ENCODE peak calls at places on chromosomes 3 and 15, in ten cellular contexts. One of them, this sample, is unnamed.

GRCh38 chr3:151196441-151196840 is 6.6 kb downstream of the GPR171 start:
- DNase-seq in MM.1S: no peak
- DNase-seq in CD4-positive, alpha-beta T cell: no peak
- DNase-seq in GM23338: no peak
- DNase-seq in type B pancreatic cell: no peak
- DNase-seq in left ventricle myocardium inferior: no peak
- DNase-seq in transverse colon: no peak
- DNase-seq in left lung: no peak
- DNase-seq in Peyer's patch: no peak
- DNase-seq in brain microvascular endothelial cell: no peak
- DNase-seq in this sample: no peak

GRCh38 chr15:93066834-93067648 is 22.0 kb downstream of the RGMA start:
- DNase-seq in MM.1S: no peak
- DNase-seq in CD4-positive, alpha-beta T cell: no peak
- DNase-seq in GM23338: no peak
- DNase-seq in type B pancreatic cell: no peak
- DNase-seq in left ventricle myocardium inferior: no peak
- DNase-seq in transverse colon: no peak
- DNase-seq in left lung: peak; percentile 47
- DNase-seq in Peyer's patch: no peak
- DNase-seq in brain microvascular endothelial cell: no peak
- DNase-seq in this sample: no peak

GRCh38 chr15:61916104-61916503 is 144.1 kb downstream of the VPS13C start:
- DNase-seq in MM.1S: no peak
- DNase-seq in CD4-positive, alpha-beta T cell: no peak
- DNase-seq in GM23338: no peak
- DNase-seq in type B pancreatic cell: no peak
- DNase-seq in left ventricle myocardium inferior: no peak
- DNase-seq in transverse colon: no peak
- DNase-seq in left lung: no peak
- DNase-seq in Peyer's patch: no peak
- DNase-seq in brain microvascular endothelial cell: no peak
- DNase-seq in this sample: no peak

GRCh38 chr3:128226794-128227399 is 73.6 kb downstream of the EEFSEC start:
- DNase-seq in MM.1S: no peak
- DNase-seq in CD4-positive, alpha-beta T cell: peak; percentile 10
- DNase-seq in GM23338: peak; percentile 71
- DNase-seq in type B pancreatic cell: no peak
- DNase-seq in left ventricle myocardium inferior: peak; percentile 21
- DNase-seq in transverse colon: no peak
- DNase-seq in left lung: no peak
- DNase-seq in Peyer's patch: no peak
- DNase-seq in brain microvascular endothelial cell: peak; percentile 15
- DNase-seq in this sample: peak; percentile 42

GRCh38 chr15:99594916-99595315 is 29.1 kb downstream of the MEF2A start:
- DNase-seq in MM.1S: no peak
- DNase-seq in CD4-positive, alpha-beta T cell: no peak
- DNase-seq in GM23338: no peak
- DNase-seq in type B pancreatic cell: no peak
- DNase-seq in left ventricle myocardium inferior: no peak
- DNase-seq in transverse colon: no peak
- DNase-seq in left lung: no peak
- DNase-seq in Peyer's patch: no peak
- DNase-seq in brain microvascular endothelial cell: no peak
- DNase-seq in this sample: no peak

GRCh38 chr3:55453871-55454496 is 33.1 kb downstream of the WNT5A start:
- DNase-seq in MM.1S: peak; percentile 44
- DNase-seq in CD4-positive, alpha-beta T cell: no peak
- DNase-seq in GM23338: no peak
- DNase-seq in type B pancreatic cell: no peak
- DNase-seq in left ventricle myocardium inferior: no peak
- DNase-seq in transverse colon: no peak
- DNase-seq in left lung: no peak
- DNase-seq in Peyer's patch: no peak
- DNase-seq in brain microvascular endothelial cell: no peak
- DNase-seq in this sample: no peak

GRCh38 chr3:123370819-123371218 is 78.1 kb downstream of the ADCY5 start:
- DNase-seq in MM.1S: no peak
- DNase-seq in CD4-positive, alpha-beta T cell: no peak
- DNase-seq in GM23338: no peak
- DNase-seq in type B pancreatic cell: no peak
- DNase-seq in left ventricle myocardium inferior: no peak
- DNase-seq in transverse colon: no peak
- DNase-seq in left lung: no peak
- DNase-seq in Peyer's patch: no peak
- DNase-seq in brain microvascular endothelial cell: no peak
- DNase-seq in this sample: no peak

GRCh38 chr15:99909914-99910313 is 176.7 kb upstream of the LYSMD4 start:
- DNase-seq in MM.1S: no peak
- DNase-seq in CD4-positive, alpha-beta T cell: no peak
- DNase-seq in GM23338: peak; percentile 69
- DNase-seq in type B pancreatic cell: no peak
- DNase-seq in left ventricle myocardium inferior: no peak
- DNase-seq in transverse colon: no peak
- DNase-seq in left lung: no peak
- DNase-seq in Peyer's patch: no peak
- DNase-seq in brain microvascular endothelial cell: no peak
- DNase-seq in this sample: peak; percentile 83

GRCh38 chr3:4988815-4989648 is 9.8 kb downstream of the BHLHE40 start:
- DNase-seq in MM.1S: no peak
- DNase-seq in CD4-positive, alpha-beta T cell: no peak
- DNase-seq in GM23338: no peak
- DNase-seq in type B pancreatic cell: no peak
- DNase-seq in left ventricle myocardium inferior: peak; percentile 50
- DNase-seq in transverse colon: peak; percentile 53
- DNase-seq in left lung: no peak
- DNase-seq in Peyer's patch: peak; percentile 59
- DNase-seq in brain microvascular endothelial cell: no peak
- DNase-seq in this sample: peak; percentile 23

GRCh38 chr3:146843476-146843875 is 238.3 kb upstream of the PLSCR5 start:
- DNase-seq in MM.1S: no peak
- DNase-seq in CD4-positive, alpha-beta T cell: no peak
- DNase-seq in GM23338: no peak
- DNase-seq in type B pancreatic cell: no peak
- DNase-seq in left ventricle myocardium inferior: no peak
- DNase-seq in transverse colon: no peak
- DNase-seq in left lung: no peak
- DNase-seq in Peyer's patch: no peak
- DNase-seq in brain microvascular endothelial cell: no peak
- DNase-seq in this sample: no peak

GRCh38 chr3:117874904-117875874 is 1159.5 kb downstream of the IGSF11 start:
- DNase-seq in MM.1S: no peak
- DNase-seq in CD4-positive, alpha-beta T cell: no peak
- DNase-seq in GM23338: no peak
- DNase-seq in type B pancreatic cell: no peak
- DNase-seq in left ventricle myocardium inferior: no peak
- DNase-seq in transverse colon: no peak
- DNase-seq in left lung: no peak
- DNase-seq in Peyer's patch: no peak
- DNase-seq in brain microvascular endothelial cell: no peak
- DNase-seq in this sample: no peak

GRCh38 chr15:34621675-34622074 is 38.2 kb upstream of the GOLGA8B start:
- DNase-seq in MM.1S: no peak
- DNase-seq in CD4-positive, alpha-beta T cell: no peak
- DNase-seq in GM23338: no peak
- DNase-seq in type B pancreatic cell: no peak
- DNase-seq in left ventricle myocardium inferior: no peak
- DNase-seq in transverse colon: no peak
- DNase-seq in left lung: no peak
- DNase-seq in Peyer's patch: no peak
- DNase-seq in brain microvascular endothelial cell: no peak
- DNase-seq in this sample: no peak

GRCh38 chr3:38152660-38153059 is 12.7 kb upstream of the OXSR1 start:
- DNase-seq in MM.1S: no peak
- DNase-seq in CD4-positive, alpha-beta T cell: no peak
- DNase-seq in GM23338: no peak
- DNase-seq in type B pancreatic cell: no peak
- DNase-seq in left ventricle myocardium inferior: no peak
- DNase-seq in transverse colon: no peak
- DNase-seq in left lung: no peak
- DNase-seq in Peyer's patch: no peak
- DNase-seq in brain microvascular endothelial cell: no peak
- DNase-seq in this sample: no peak

GRCh38 chr3:138945646-138946553 is 1.0 kb downstream of the FOXL2 start:
- DNase-seq in MM.1S: no peak
- DNase-seq in CD4-positive, alpha-beta T cell: no peak
- DNase-seq in GM23338: peak; percentile 68
- DNase-seq in type B pancreatic cell: no peak
- DNase-seq in left ventricle myocardium inferior: no peak
- DNase-seq in transverse colon: peak; percentile 41
- DNase-seq in left lung: peak; percentile 78
- DNase-seq in Peyer's patch: no peak
- DNase-seq in brain microvascular endothelial cell: no peak
- DNase-seq in this sample: no peak

DNA sequence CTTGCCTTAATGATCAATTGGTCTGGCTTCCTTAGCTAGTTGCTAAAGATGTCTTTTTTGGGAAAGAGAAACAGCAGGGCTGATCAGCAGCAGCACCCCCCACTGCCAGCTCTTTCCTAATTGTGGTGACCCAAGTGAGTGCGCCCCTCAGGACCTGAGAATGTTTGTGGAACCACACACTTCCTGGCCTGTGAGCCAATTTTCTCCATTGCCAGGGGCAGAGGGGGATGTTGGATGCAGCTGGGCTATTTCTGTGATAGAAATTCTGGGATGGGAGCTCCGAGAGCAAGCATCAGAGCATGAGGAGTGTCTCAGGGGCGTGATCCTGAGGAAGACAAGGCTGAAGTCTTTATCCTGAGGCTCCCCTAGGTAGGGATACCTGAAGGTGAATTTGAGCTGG is 66.6 kb downstream of the CLDN11 start:
- DNase-seq in MM.1S: no peak
- DNase-seq in CD4-positive, alpha-beta T cell: no peak
- DNase-seq in GM23338: no peak
- DNase-seq in type B pancreatic cell: no peak
- DNase-seq in left ventricle myocardium inferior: no peak
- DNase-seq in transverse colon: no peak
- DNase-seq in left lung: no peak
- DNase-seq in Peyer's patch: no peak
- DNase-seq in brain microvascular endothelial cell: no peak
- DNase-seq in this sample: no peak
- TF ChIP-seq CTCF in MM.1S: no peak
- TF ChIP-seq CTCF in CD4-positive, alpha-beta T cell: no peak
- TF ChIP-seq CTCF in GM23338: no peak
- TF ChIP-seq CTCF in type B pancreatic cell: no peak
- TF ChIP-seq CTCF in left ventricle myocardium inferior: no peak
- TF ChIP-seq CTCF in transverse colon: no peak
- TF ChIP-seq CTCF in left lung: no peak
- TF ChIP-seq CTCF in Peyer's patch: no peak
- TF ChIP-seq CTCF in brain microvascular endothelial cell: no peak
- TF ChIP-seq CTCF in this sample: no peak

GRCh38 chr3:34108976-34109375 is 310.5 kb downstream of the PDCD6IP start:
- DNase-seq in MM.1S: peak; percentile 6
- DNase-seq in CD4-positive, alpha-beta T cell: no peak
- DNase-seq in GM23338: no peak
- DNase-seq in type B pancreatic cell: no peak
- DNase-seq in left ventricle myocardium inferior: no peak
- DNase-seq in transverse colon: no peak
- DNase-seq in left lung: no peak
- DNase-seq in Peyer's patch: no peak
- DNase-seq in brain microvascular endothelial cell: no peak
- DNase-seq in this sample: no peak
- TF ChIP-seq CTCF in MM.1S: no peak
- TF ChIP-seq CTCF in CD4-positive, alpha-beta T cell: no peak
- TF ChIP-seq CTCF in GM23338: no peak
- TF ChIP-seq CTCF in type B pancreatic cell: no peak
- TF ChIP-seq CTCF in left ventricle myocardium inferior: no peak
- TF ChIP-seq CTCF in transverse colon: no peak
- TF ChIP-seq CTCF in left lung: no peak
- TF ChIP-seq CTCF in Peyer's patch: no peak
- TF ChIP-seq CTCF in brain microvascular endothelial cell: no peak
- TF ChIP-seq CTCF in this sample: no peak

GRCh38 chr3:12253521-12253920 is 35.3 kb upstream of the PPARG start:
- DNase-seq in MM.1S: no peak
- DNase-seq in CD4-positive, alpha-beta T cell: no peak
- DNase-seq in GM23338: no peak
- DNase-seq in type B pancreatic cell: no peak
- DNase-seq in left ventricle myocardium inferior: no peak
- DNase-seq in transverse colon: no peak
- DNase-seq in left lung: no peak
- DNase-seq in Peyer's patch: no peak
- DNase-seq in brain microvascular endothelial cell: no peak
- DNase-seq in this sample: no peak

GRCh38 chr3:12247411-12247810 is 41.5 kb upstream of the PPARG start:
- DNase-seq in MM.1S: no peak
- DNase-seq in CD4-positive, alpha-beta T cell: no peak
- DNase-seq in GM23338: no peak
- DNase-seq in type B pancreatic cell: no peak
- DNase-seq in left ventricle myocardium inferior: no peak
- DNase-seq in transverse colon: no peak
- DNase-seq in left lung: no peak
- DNase-seq in Peyer's patch: no peak
- DNase-seq in brain microvascular endothelial cell: no peak
- DNase-seq in this sample: no peak

GRCh38 chr3:12246758-12247157 is 42.1 kb upstream of the PPARG start:
- DNase-seq in MM.1S: no peak
- DNase-seq in CD4-positive, alpha-beta T cell: no peak
- DNase-seq in GM23338: no peak
- DNase-seq in type B pancreatic cell: no peak
- DNase-seq in left ventricle myocardium inferior: no peak
- DNase-seq in transverse colon: no peak
- DNase-seq in left lung: no peak
- DNase-seq in Peyer's patch: no peak
- DNase-seq in brain microvascular endothelial cell: no peak
- DNase-seq in this sample: no peak

GRCh38 chr3:12252859-12253258 is 36.0 kb upstream of the PPARG start:
- DNase-seq in MM.1S: no peak
- DNase-seq in CD4-positive, alpha-beta T cell: no peak
- DNase-seq in GM23338: no peak
- DNase-seq in type B pancreatic cell: no peak
- DNase-seq in left ventricle myocardium inferior: no peak
- DNase-seq in transverse colon: no peak
- DNase-seq in left lung: no peak
- DNase-seq in Peyer's patch: no peak
- DNase-seq in brain microvascular endothelial cell: no peak
- DNase-seq in this sample: no peak

DNA sequence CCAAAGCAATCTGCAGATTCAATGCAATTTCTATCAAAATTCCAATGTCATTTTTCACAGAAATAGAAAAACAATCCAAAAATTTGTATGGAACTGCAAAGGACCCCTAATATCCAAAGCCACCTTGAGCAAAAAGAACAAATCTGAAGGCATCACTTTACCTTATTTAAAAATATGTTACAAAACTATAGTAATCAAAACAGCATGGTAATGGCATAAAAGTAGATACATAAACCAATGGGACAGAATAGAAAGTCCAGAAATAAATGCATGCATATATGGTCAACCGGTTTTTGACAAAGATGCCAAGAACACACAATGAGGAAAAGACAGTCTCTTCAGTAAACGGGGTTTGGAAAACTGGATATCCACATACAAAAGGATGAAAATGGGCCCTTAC is 39.4 kb upstream of the PPARG start:
- DNase-seq in MM.1S: no peak
- DNase-seq in CD4-positive, alpha-beta T cell: no peak
- DNase-seq in GM23338: no peak
- DNase-seq in type B pancreatic cell: no peak
- DNase-seq in left ventricle myocardium inferior: no peak
- DNase-seq in transverse colon: no peak
- DNase-seq in left lung: no peak
- DNase-seq in Peyer's patch: no peak
- DNase-seq in brain microvascular endothelial cell: no peak
- DNase-seq in this sample: no peak
- TF ChIP-seq CTCF in MM.1S: no peak
- TF ChIP-seq CTCF in CD4-positive, alpha-beta T cell: no peak
- TF ChIP-seq CTCF in GM23338: no peak
- TF ChIP-seq CTCF in type B pancreatic cell: no peak
- TF ChIP-seq CTCF in left ventricle myocardium inferior: no peak
- TF ChIP-seq CTCF in transverse colon: no peak
- TF ChIP-seq CTCF in left lung: no peak
- TF ChIP-seq CTCF in Peyer's patch: no peak
- TF ChIP-seq CTCF in brain microvascular endothelial cell: no peak
- TF ChIP-seq CTCF in this sample: no peak

GRCh38 chr3:194067949-194068362 is 68.0 kb upstream of the HES1 start:
- DNase-seq in MM.1S: no peak
- DNase-seq in CD4-positive, alpha-beta T cell: no peak
- DNase-seq in GM23338: no peak
- DNase-seq in type B pancreatic cell: no peak
- DNase-seq in left ventricle myocardium inferior: no peak
- DNase-seq in transverse colon: no peak
- DNase-seq in left lung: no peak
- DNase-seq in Peyer's patch: no peak
- DNase-seq in brain microvascular endothelial cell: no peak
- DNase-seq in this sample: no peak
- TF ChIP-seq CTCF in MM.1S: no peak
- TF ChIP-seq CTCF in CD4-positive, alpha-beta T cell: no peak
- TF ChIP-seq CTCF in GM23338: no peak
- TF ChIP-seq CTCF in type B pancreatic cell: no peak
- TF ChIP-seq CTCF in left ventricle myocardium inferior: no peak
- TF ChIP-seq CTCF in transverse colon: no peak
- TF ChIP-seq CTCF in left lung: no peak
- TF ChIP-seq CTCF in Peyer's patch: no peak
- TF ChIP-seq CTCF in brain microvascular endothelial cell: no peak
- TF ChIP-seq CTCF in this sample: no peak